ENCODE peak calls at places on chromosomes 16 and 17, in four cellular contexts. V is activated naive CD8-positive, alpha-beta T cell treated with anti-CD3 and anti-CD28 coated beads, Interleukin-2, amount 50 U/mL, for 24 hours; T is cardiac fibroblast; I is effector memory CD4-positive, alpha-beta T cell. A is an unnamed sample.

GRCh38 chr17:21299981-21300600 is 15.6 kb downstream of the MAP2K3 start:
- DNase-seq in V (no peak), T (no peak), I (no peak), A (no peak)

GRCh38 chr17:39152134-39152884 is 872 bp upstream of the PLXDC1 start:
- DNase-seq in V (peak), T (no peak), I (peak), A (no peak)

GRCh38 chr17:37674511-37674910 is 31.3 kb upstream of the DDX52 start:
- DNase-seq in V (no peak), T (no peak), I (no peak), A (no peak)

GRCh38 chr17:2694381-2695242 is 17.0 kb downstream of the CLUH start:
- DNase-seq in V (no peak), T (no peak), I (no peak), A (no peak)

GRCh38 chr16:54466233-54466632 is 179.6 kb upstream of the IRX3 start:
- DNase-seq in V (no peak), T (no peak), I (no peak), A (no peak)

GRCh38 chr17:8997994-8998628 is 23.2 kb upstream of the NTN1 start:
- DNase-seq in V (peak), T (peak), I (peak), A (peak)

GRCh38 chr16:17439580-17439979 is 31.2 kb downstream of the XYLT1 start:
- DNase-seq in V (no peak), T (no peak), I (no peak), A (no peak)

GRCh38 chr17:36847293-36847645 is 90.0 kb upstream of the LHX1 start:
- DNase-seq in V (no peak), T (no peak), I (no peak), A (no peak)

GRCh38 chr17:8289103-8289397 is 580 bp downstream of the RANGRF start:
- DNase-seq in V (peak), T (no peak), I (peak), A (peak)

GRCh38 chr16:89722392-89723278 is 1.3 kb downstream of the ZNF276 start:
- DNase-seq in V (peak), T (peak), I (peak), A (peak)

GRCh38 chr17:6474906-6475305 is 30.7 kb downstream of the PIMREG start:
- DNase-seq in V (no peak), T (no peak), I (no peak), A (no peak)

GRCh38 chr16:88815901-88816589 is 4.3 kb upstream of the APRT start:
- DNase-seq in V (peak), T (no peak), I (no peak), A (no peak)

GRCh38 chr17:76007850-76008165 is 7.2 kb downstream of the CDK3 start:
- DNase-seq in V (no peak), T (no peak), I (no peak), A (no peak)

GRCh38 chr16:68332411-68333121 is 21.7 kb downstream of the PRMT7 start:
- DNase-seq in V (no peak), T (peak), I (no peak), A (peak)

GRCh38 chr17:47745037-47745380 is 12.0 kb downstream of the TBX21 start:
- DNase-seq in V (no peak), T (no peak), I (no peak), A (no peak)

GRCh38 chr17:82880620-82881019 is 40.8 kb upstream of the ZNF750 start:
- DNase-seq in V (no peak), T (no peak), I (no peak), A (no peak)

GRCh38 chr16:70688266-70688742 is 2.5 kb upstream of the MTSS2 start:
- DNase-seq in V (no peak), T (peak), I (no peak), A (no peak)

GRCh38 chr17:13601776-13602551 is at the start of gene HS3ST3A1:
- DNase-seq in V (peak), T (peak), I (no peak), A (peak)

GRCh38 chr16:60180609-60181008 is 1446.5 kb upstream of the GOT2 start:
- DNase-seq in V (no peak), T (no peak), I (no peak), A (no peak)

GRCh38 chr17:182164-182751 is 808 bp upstream of the DOC2B start:
- DNase-seq in V (no peak), T (no peak), I (no peak), A (no peak)

GRCh38 chr17:81996757-81997441 is 19.5 kb downstream of the ASPSCR1 start:
- DNase-seq in V (no peak), T (no peak), I (no peak), A (no peak)

GRCh38 chr17:2239882-2240430 is 63.6 kb downstream of the SMG6 start:
- DNase-seq in V (peak), T (peak), I (peak), A (peak)

GRCh38 chr16:24013733-24014645 is 178.2 kb downstream of the PRKCB start:
- DNase-seq in V (peak), T (no peak), I (peak), A (no peak)

GRCh38 chr16:13269905-13270528 is 368.6 kb downstream of the SHISA9 start:
- DNase-seq in V (no peak), T (no peak), I (no peak), A (no peak)

GRCh38 chr16:11759997-11760396 is 17.3 kb upstream of the TXNDC11 start:
- DNase-seq in V (no peak), T (no peak), I (no peak), A (no peak)

GRCh38 chr16:359067-359763 is 6.7 kb upstream of the AXIN1 start:
- DNase-seq in V (no peak), T (no peak), I (no peak), A (no peak)

GRCh38 chr16:22315979-22316378 is 18.8 kb downstream of the POLR3E start:
- DNase-seq in V (no peak), T (no peak), I (no peak), A (no peak)

GRCh38 chr17:29624586-29624985 is 1.9 kb upstream of the CORO6 start:
- DNase-seq in V (no peak), T (no peak), I (no peak), A (no peak)

GRCh38 chr17:74332763-74333220 is 6.8 kb downstream of the KIF19 start:
- DNase-seq in V (no peak), T (no peak), I (no peak), A (no peak)

GRCh38 chr16:66248096-66248495 is 118.4 kb upstream of the CDH5 start:
- DNase-seq in V (no peak), T (peak), I (no peak), A (peak)

GRCh38 chr17:65025288-65025687 is 31.3 kb downstream of the GNA13 start:
- DNase-seq in V (no peak), T (no peak), I (no peak), A (no peak)

A was measured in brain microvascular endothelial cell.